ENCODE peak calls at places on chromosomes 12 and 14, in four cellular contexts. R, A, P and F are unnamed samples.

GRCh38 chr12:3046441-3047200 is 30.6 kb upstream of the TSPAN9 start:
- DNase-seq in A (no peak), P (no peak), R (peak), F (peak)

GRCh38 chr12:52835271-52836041 is 1.3 kb upstream of the KRT79 start:
- DNase-seq in A (no peak), R (no peak), P (peak), F (no peak)

GRCh38 chr14:54109521-54110120 is 153.0 kb upstream of the BMP4 start:
- DNase-seq in P (no peak), A (no peak), R (no peak), F (no peak)

GRCh38 chr14:26947265-26947664 is 349.4 kb upstream of the NOVA1 start:
- DNase-seq in P (no peak), R (no peak), A (no peak), F (no peak)

GRCh38 chr14:44616204-44616603 is 109.1 kb upstream of the FSCB start:
- DNase-seq in P (no peak), A (no peak), R (no peak), F (no peak)

GRCh38 chr12:85237320-85237719 is 42.7 kb upstream of the ALX1 start:
- DNase-seq in A (no peak), P (no peak), R (no peak), F (no peak)

GRCh38 chr12:79689477-79690155 is 1.1 kb downstream of the PAWR start:
- DNase-seq in A (peak), R (peak), P (no peak), F (peak)

GRCh38 chr12:27085654-27086053 is 3.3 kb upstream of the C12orf71 start:
- DNase-seq in A (no peak), R (no peak), P (no peak), F (no peak)

GRCh38 chr12:14399871-14400270 is 34.4 kb downstream of the ATF7IP start:
- DNase-seq in P (no peak), R (peak), A (peak), F (no peak)

GRCh38 chr12:53777936-53778644 is 26.3 kb upstream of the CISTR start:
- DNase-seq in A (no peak), R (peak), P (peak), F (no peak)

GRCh38 chr14:59306775-59307174 is 118.3 kb downstream of the DAAM1 start:
- DNase-seq in R (peak), A (peak), P (peak), F (peak)

GRCh38 chr12:32902287-32902996 is 5.9 kb upstream of the PKP2 start:
- DNase-seq in P (no peak), R (no peak), A (no peak), F (no peak)

GRCh38 chr14:49769171-49769570 is 1.2 kb downstream of the KLHDC2 start:
- DNase-seq in A (peak), R (peak), P (no peak), F (no peak)

GRCh38 chr14:49767473-49768300 is at the start of gene KLHDC2:
- DNase-seq in A (peak), P (peak), R (peak), F (peak)

GRCh38 chr14:49769581-49770211 is 1.7 kb downstream of the KLHDC2 start:
- DNase-seq in R (no peak), P (no peak), A (no peak), F (no peak)

GRCh38 chr14:49768301-49769121 is 558 bp downstream of the KLHDC2 start:
- DNase-seq in P (peak), R (peak), A (peak), F (peak)

DNA sequence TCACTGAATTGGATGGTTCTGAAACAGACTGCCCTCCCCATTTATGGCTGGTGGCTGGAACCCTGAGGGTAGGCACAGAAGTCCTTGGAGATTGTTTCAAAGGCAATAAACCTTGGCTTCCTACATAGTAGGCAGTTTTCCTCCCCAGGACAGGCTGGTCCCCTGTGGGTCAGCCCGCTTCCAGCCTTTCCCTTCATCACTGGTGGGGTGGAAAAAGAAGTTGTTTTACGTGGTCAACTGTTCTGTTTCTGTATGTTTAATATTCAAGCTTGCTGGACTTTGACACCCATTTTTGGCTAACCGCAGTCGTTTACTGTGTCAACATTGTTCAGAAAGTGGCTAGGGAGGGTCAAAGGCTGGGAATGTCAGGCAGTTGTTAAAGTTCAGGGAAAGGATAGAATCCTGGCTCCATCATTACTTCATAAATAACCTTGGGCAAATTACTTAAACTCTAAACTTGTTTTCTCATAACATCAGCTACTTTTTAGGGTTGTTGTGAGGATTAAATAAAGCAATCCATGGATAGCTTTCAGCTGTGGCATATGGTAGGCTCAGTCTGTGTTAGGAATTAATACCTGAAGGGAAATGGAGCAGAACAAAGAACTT is 2.4 kb downstream of the KLHDC2 start:
- DNase-seq in A (peak), R (peak), P (no peak), F (no peak)
- H3K4me3 ChIP-seq in A (no peak), R (no peak), P (peak), F (no peak)

GRCh38 chr12:96210376-96211055 is 16.3 kb downstream of the ELK3 start:
- DNase-seq in R (no peak), A (no peak), P (no peak), F (no peak)
- H3K4me3 ChIP-seq in R (no peak), A (no peak), P (no peak), F (no peak)

DNA sequence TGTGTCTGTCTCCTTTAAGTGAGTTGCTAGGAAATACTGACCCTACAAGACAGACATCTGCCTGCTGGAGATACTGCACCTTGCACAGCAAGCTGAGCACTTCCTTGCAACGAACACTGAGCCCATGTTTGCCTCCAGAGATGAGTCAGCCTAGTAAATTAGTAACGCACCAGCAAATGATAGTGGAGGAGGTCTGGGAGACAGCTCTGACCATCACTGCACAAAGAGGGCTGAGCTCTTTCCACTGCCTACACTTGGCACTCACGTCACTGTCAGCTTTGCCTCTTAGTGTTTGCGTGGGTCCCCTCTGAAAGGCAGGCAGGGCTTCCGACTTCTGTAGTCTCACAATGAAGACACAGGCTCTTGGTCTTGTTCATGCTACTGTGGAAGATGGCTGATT is 109.0 kb downstream of the APAF1 start:
- DNase-seq in A (peak), R (peak), P (peak), F (peak)
- H3K4me3 ChIP-seq in A (no peak), R (no peak), P (no peak), F (no peak)

GRCh38 chr12:86411710-86412109 is 155.5 kb upstream of the MGAT4C start:
- DNase-seq in R (no peak), A (no peak), P (no peak), F (no peak)
- H3K4me3 ChIP-seq in R (no peak), A (no peak), P (no peak), F (no peak)

GRCh38 chr12:103373088-103373523 is 122.7 kb downstream of the C12orf42 start:
- DNase-seq in P (no peak), A (no peak), R (no peak), F (no peak)
- H3K4me3 ChIP-seq in P (no peak), A (no peak), R (no peak), F (no peak)

GRCh38 chr14:61188196-61188595 is 92.9 kb downstream of the TMEM30B start:
- DNase-seq in P (no peak), A (no peak), R (peak), F (no peak)
- H3K4me3 ChIP-seq in P (no peak), A (peak), R (peak), F (no peak)

GRCh38 chr12:112420740-112421139 is 2.0 kb downstream of the PTPN11 start:
- DNase-seq in P (no peak), R (no peak), A (no peak), F (no peak)
- H3K4me3 ChIP-seq in P (peak), R (no peak), A (no peak), F (peak)